ENCODE peak calls at places on chromosomes 7 and 10, in four cellular contexts. O is AG04449, N is Caco-2, D is transverse colon. S is an unnamed sample.

GRCh38 chr10:33414841-33415240 is 80.4 kb upstream of the NRP1 start:
- DNase-seq in O (peak), N (no peak), D (no peak), S (no peak)

GRCh38 chr7:16657656-16658279 is 11.8 kb downstream of the BZW2 start:
- DNase-seq in O (no peak), N (peak), D (peak), S (peak)

GRCh38 chr7:14850039-14850438 is 52.5 kb downstream of the DGKB start:
- DNase-seq in O (no peak), N (no peak), D (no peak), S (no peak)

GRCh38 chr10:109956454-109957091 is 33.3 kb upstream of the XPNPEP1 start:
- DNase-seq in O (no peak), N (peak), D (no peak), S (no peak)

GRCh38 chr10:111137012-111137411 is 60.2 kb downstream of the ADRA2A start:
- DNase-seq in O (no peak), N (no peak), D (no peak), S (no peak)

GRCh38 chr7:108078156-108078781 is 51.9 kb downstream of the LAMB4 start:
- DNase-seq in O (no peak), N (no peak), D (no peak), S (no peak)

GRCh38 chr7:31466036-31466435 is 47.9 kb upstream of the ITPRID1 start:
- DNase-seq in O (no peak), N (no peak), D (no peak), S (no peak)

GRCh38 chr10:88881335-88881734 is 1.3 kb downstream of the STAMBPL1 start:
- DNase-seq in O (no peak), N (no peak), D (no peak), S (no peak)

GRCh38 chr7:141074162-141074989 is 512 bp downstream of the TMEM178B start:
- DNase-seq in O (no peak), N (no peak), D (no peak), S (no peak)

GRCh38 chr10:92045641-92046106 is 122.1 kb downstream of the BTAF1 start:
- DNase-seq in O (no peak), N (no peak), D (no peak), S (no peak)

GRCh38 chr7:119545118-119545517 is 727.9 kb upstream of the KCND2 start:
- DNase-seq in O (no peak), N (peak), D (no peak), S (no peak)

GRCh38 chr7:34107306-34107705 is 202.0 kb downstream of the BMPER start:
- DNase-seq in O (no peak), N (no peak), D (no peak), S (no peak)

GRCh38 chr7:1787241-1787640 is 117.2 kb downstream of the ELFN1 start:
- DNase-seq in O (no peak), N (no peak), D (no peak), S (no peak)

GRCh38 chr7:5541087-5541992 is 117.7 kb upstream of the TNRC18 start:
- DNase-seq in O (no peak), N (no peak), D (no peak), S (no peak)

GRCh38 chr7:43458330-43458729 is 124.6 kb upstream of the STK17A start:
- DNase-seq in O (no peak), N (no peak), D (no peak), S (no peak)

GRCh38 chr7:43450894-43451293 is 132.0 kb upstream of the STK17A start:
- DNase-seq in O (no peak), N (no peak), D (no peak), S (no peak)

GRCh38 chr7:43458746-43459337 is 124.1 kb upstream of the STK17A start:
- DNase-seq in O (no peak), N (no peak), D (no peak), S (no peak)

GRCh38 chr7:43456200-43456599 is 126.7 kb upstream of the STK17A start:
- DNase-seq in O (no peak), N (peak), D (no peak), S (no peak)

DNA sequence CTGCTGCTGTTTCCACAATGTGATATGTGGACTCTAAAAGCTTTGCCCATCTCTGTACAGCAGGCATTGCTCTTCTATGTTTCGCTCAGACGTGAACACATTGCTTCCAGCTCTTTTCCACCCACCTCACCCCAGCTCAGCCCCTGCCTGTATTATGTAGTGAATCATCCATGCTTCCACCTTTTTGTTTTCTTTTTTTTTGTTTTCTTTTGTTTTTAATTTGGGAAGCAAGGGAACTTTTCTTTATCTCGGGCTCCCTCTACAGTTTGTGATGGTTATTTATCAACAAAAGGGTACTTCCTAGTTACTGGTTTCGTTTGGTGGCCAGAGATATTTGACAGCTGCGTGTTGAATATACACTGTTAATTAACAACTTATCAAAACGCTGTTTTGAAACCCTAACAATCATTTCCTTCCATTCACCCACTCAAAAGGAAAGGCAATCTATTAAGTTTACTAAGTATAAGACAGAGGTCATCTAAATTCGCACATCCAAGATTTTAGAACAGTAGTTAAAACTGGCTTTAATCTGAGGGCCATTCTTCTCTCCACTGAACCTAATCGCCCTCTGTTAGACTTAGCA is 127.9 kb upstream of the STK17A start:
- DNase-seq in O (peak), N (peak), D (no peak), S (no peak)
- TF ChIP-seq CTCF in O (peak), N (peak), D (peak), S (peak)

GRCh38 chr7:102236102-102236501 is 50.6 kb upstream of the SH2B2 start:
- DNase-seq in O (no peak), N (no peak), D (no peak), S (no peak)

GRCh38 chr7:102234131-102234530 is 52.5 kb upstream of the SH2B2 start:
- DNase-seq in O (no peak), N (no peak), D (no peak), S (no peak)

GRCh38 chr7:102239206-102239820 is 47.4 kb upstream of the SH2B2 start:
- DNase-seq in O (no peak), N (no peak), D (no peak), S (no peak)

GRCh38 chr7:102234801-102235550 is 51.7 kb upstream of the SH2B2 start:
- DNase-seq in O (no peak), N (no peak), D (no peak), S (no peak)

DNA sequence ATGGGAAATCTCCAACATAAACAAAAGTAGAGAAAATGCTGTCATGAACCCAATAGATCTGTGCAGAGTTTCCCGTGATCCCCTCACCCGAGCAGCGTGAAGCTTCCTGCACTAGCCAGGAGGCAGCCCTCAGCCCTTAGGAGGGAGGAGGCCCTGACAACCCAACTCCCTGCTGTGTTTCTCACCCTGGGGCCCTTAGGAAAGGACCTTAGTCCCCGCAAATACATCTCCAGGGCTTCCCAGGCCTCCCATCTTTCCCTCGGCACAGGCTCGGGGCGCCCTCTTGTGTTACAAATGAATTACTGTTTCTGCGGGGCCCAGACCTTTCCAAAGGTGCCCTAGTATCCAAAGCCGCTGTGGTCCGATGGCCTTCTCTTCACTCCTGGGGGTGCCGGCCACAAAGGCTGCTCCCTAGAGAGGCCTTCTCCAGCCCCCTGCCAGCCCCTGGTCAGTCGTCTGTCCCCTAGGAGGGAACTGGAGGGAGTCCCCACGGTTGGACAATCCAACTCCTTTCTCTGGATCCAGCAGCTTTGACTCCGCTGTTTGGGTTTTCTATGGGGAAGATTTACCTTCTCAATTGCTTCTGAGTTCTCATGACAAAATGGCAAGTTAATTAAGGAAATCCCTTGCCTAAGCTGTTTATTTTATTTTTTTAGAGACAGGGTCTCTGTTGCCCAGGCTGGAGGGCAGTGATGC is 49.9 kb upstream of the SH2B2 start:
- DNase-seq in O (no peak), N (peak), D (peak), S (no peak)
- TF ChIP-seq CTCF in O (peak), N (peak), D (peak), S (peak)

GRCh38 chr7:42745357-42746022 is 166.4 kb downstream of the C7orf25 start:
- DNase-seq in O (no peak), N (peak), D (peak), S (no peak)
- TF ChIP-seq CTCF in O (peak), N (peak), D (no peak), S (peak)

DNA sequence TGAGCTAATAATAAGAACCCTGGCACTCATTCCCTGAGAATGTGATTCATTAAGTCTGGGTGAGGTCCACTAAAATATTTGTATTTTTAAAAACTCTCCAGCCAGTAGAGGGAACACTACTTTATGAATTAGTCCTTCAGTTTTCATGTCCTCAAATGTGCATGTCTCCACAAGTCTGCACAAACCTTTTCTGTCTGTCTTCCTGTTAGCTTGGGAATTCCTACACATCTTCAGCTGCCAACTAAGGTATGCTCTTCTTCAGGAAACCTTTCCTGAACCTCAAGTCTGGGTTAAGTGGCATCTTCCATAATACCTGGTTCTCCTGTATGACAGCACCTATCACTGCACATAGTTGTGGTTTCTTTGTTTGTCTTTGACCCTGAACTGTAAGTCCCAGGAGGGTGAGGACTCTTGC is 119.6 kb upstream of the MKX start:
- DNase-seq in O (no peak), N (no peak), D (no peak), S (no peak)
- TF ChIP-seq CTCF in O (no peak), N (peak), D (no peak), S (peak)

GRCh38 chr10:51073461-51074237 is 638 bp upstream of the PRKG1 start:
- DNase-seq in O (no peak), N (peak), D (peak), S (no peak)
- TF ChIP-seq CTCF in O (no peak), N (no peak), D (no peak), S (peak)

GRCh38 chr10:87817873-87818504 is at the start of gene ATAD1:
- DNase-seq in O (peak), N (peak), D (peak), S (peak)
- TF ChIP-seq CTCF in O (peak), N (no peak), D (no peak), S (peak)

GRCh38 chr10:98673156-98673765 is 226.5 kb upstream of the HPS1 start:
- DNase-seq in O (no peak), N (no peak), D (no peak), S (no peak)

GRCh38 chr10:98675902-98676301 is 229.2 kb upstream of the HPS1 start:
- DNase-seq in O (no peak), N (no peak), D (no peak), S (no peak)

DNA sequence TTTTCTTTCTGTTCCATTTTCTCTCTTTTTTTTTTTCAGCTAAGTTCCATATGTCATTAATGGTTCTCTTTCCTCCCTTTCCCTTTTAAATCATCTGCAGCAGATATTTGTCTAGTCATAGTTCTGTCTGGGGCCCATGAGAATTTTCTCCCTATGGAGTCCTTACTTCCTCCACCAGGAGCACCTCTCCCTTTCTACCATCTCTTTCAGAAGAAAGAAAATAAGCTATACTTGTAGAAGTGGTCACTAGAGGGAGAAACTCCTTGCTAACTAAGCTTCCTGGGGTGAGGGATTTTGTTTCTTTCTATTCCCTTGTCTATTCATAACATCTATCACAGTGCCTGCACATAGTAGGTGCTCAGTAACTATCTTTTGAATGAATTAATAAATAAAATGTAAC is 230.2 kb upstream of the HPS1 start:
- DNase-seq in O (no peak), N (no peak), D (no peak), S (no peak)
- TF ChIP-seq CTCF in O (no peak), N (peak), D (no peak), S (no peak)

GRCh38 chr10:75191821-75192568 is 18.6 kb upstream of the VDAC2 start:
- DNase-seq in O (peak), N (peak), D (peak), S (peak)
- TF ChIP-seq CTCF in O (no peak), N (peak), D (peak), S (peak)

GRCh38 chr10:22010973-22011408 is 7.5 kb upstream of the DNAJC1 start:
- DNase-seq in O (no peak), N (no peak), D (no peak), S (no peak)
- TF ChIP-seq CTCF in O (no peak), N (peak), D (peak), S (peak)

DNA sequence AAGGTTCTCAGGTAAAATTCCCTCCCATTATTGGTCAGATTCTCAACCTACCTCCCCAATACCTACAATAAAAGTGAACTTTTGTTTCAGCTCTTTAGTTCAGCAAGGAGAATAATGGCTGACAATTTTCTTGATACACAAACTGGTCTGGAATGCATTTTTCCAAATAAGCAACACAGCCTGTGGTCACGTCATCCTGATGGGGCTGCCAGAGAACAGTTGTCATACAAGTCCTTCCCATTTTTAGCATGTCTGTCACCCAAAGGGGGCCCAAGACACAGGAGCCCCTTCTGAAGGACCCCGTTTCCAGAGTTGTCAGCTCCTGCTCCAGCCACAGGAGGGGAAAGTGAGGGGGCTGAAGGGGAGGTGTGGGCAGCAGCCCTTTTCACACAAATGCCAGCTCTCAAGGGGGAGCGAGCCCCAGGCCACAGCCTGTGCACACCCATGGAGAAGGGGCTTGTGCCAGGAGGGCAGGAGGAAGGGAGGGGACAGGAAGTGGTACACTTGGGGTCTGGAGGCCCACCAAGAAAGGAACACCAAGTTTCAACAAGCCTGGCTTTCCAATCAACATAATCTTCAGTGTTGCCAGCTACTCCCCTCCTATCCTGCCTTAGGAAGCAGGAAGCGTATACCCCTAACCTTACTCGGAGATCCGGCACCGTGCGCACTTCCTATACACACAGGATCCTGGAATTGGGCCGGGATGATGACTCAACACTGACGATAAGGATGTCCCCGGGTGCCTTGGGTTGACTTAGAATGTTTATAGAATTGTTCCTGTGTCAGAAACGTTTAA is 43.4 kb upstream of the PDLIM1 start:
- DNase-seq in O (peak), N (no peak), D (peak), S (peak)
- TF ChIP-seq CTCF in O (no peak), N (no peak), D (no peak), S (no peak)